ENCODE peak calls at places on chromosomes 12 and 14, in six cellular contexts. One of them, this sample, is unnamed.

GRCh38 chr12:131056626-131057025 is 102.9 kb downstream of the ADGRD1 start:
- DNase-seq in RWPE1: no peak
- DNase-seq in hepatocyte: no peak
- DNase-seq in choroid plexus epithelial cell: no peak
- DNase-seq in GM12864: no peak
- DNase-seq in AG09319: no peak
- DNase-seq in this sample: no peak

GRCh38 chr12:47033081-47033480 is 46.3 kb upstream of the PCED1B start:
- DNase-seq in hepatocyte: peak
- DNase-seq in RWPE1: no peak
- DNase-seq in choroid plexus epithelial cell: peak
- DNase-seq in AG09319: no peak
- DNase-seq in GM12864: no peak
- DNase-seq in this sample: no peak

GRCh38 chr14:105090493-105091334 is 25.5 kb upstream of the GPR132 start:
- DNase-seq in hepatocyte: peak
- DNase-seq in choroid plexus epithelial cell: peak
- DNase-seq in RWPE1: peak
- DNase-seq in AG09319: no peak
- DNase-seq in GM12864: peak
- DNase-seq in this sample: no peak

GRCh38 chr14:61565836-61566536 is 129.3 kb upstream of the HIF1A start:
- DNase-seq in hepatocyte: no peak
- DNase-seq in GM12864: no peak
- DNase-seq in RWPE1: peak
- DNase-seq in choroid plexus epithelial cell: peak
- DNase-seq in AG09319: peak
- DNase-seq in this sample: no peak

GRCh38 chr14:55136241-55136640 is 7.2 kb downstream of the LGALS3 start:
- DNase-seq in choroid plexus epithelial cell: peak
- DNase-seq in GM12864: no peak
- DNase-seq in RWPE1: no peak
- DNase-seq in hepatocyte: no peak
- DNase-seq in AG09319: no peak
- DNase-seq in this sample: no peak

GRCh38 chr12:19746471-19746870 is 307.2 kb downstream of the AEBP2 start:
- DNase-seq in hepatocyte: no peak
- DNase-seq in AG09319: no peak
- DNase-seq in GM12864: no peak
- DNase-seq in RWPE1: no peak
- DNase-seq in choroid plexus epithelial cell: no peak
- DNase-seq in this sample: no peak

GRCh38 chr12:12004524-12004923 is 66.2 kb upstream of the BCL2L14 start:
- DNase-seq in RWPE1: no peak
- DNase-seq in choroid plexus epithelial cell: no peak
- DNase-seq in AG09319: no peak
- DNase-seq in hepatocyte: no peak
- DNase-seq in GM12864: no peak
- DNase-seq in this sample: no peak

GRCh38 chr14:93073833-93074769 is 41.6 kb downstream of the ITPK1 start:
- DNase-seq in hepatocyte: no peak
- DNase-seq in GM12864: no peak
- DNase-seq in AG09319: no peak
- DNase-seq in choroid plexus epithelial cell: peak
- DNase-seq in RWPE1: no peak
- DNase-seq in this sample: no peak

GRCh38 chr12:1766110-1766509 is 54.3 kb upstream of the LRTM2 start:
- DNase-seq in RWPE1: no peak
- DNase-seq in hepatocyte: no peak
- DNase-seq in AG09319: no peak
- DNase-seq in GM12864: no peak
- DNase-seq in choroid plexus epithelial cell: no peak
- DNase-seq in this sample: no peak

GRCh38 chr14:101643651-101644050 is 82.4 kb downstream of the DIO3 start:
- DNase-seq in hepatocyte: no peak
- DNase-seq in RWPE1: no peak
- DNase-seq in AG09319: no peak
- DNase-seq in choroid plexus epithelial cell: no peak
- DNase-seq in GM12864: no peak
- DNase-seq in this sample: no peak

GRCh38 chr12:93571360-93571853 is 1.1 kb upstream of the SOCS2 start:
- DNase-seq in RWPE1: peak
- DNase-seq in GM12864: no peak
- DNase-seq in choroid plexus epithelial cell: peak
- DNase-seq in AG09319: peak
- DNase-seq in hepatocyte: peak
- DNase-seq in this sample: no peak

GRCh38 chr12:67279637-67280036 is 10.5 kb downstream of the CAND1 start:
- DNase-seq in hepatocyte: no peak
- DNase-seq in choroid plexus epithelial cell: no peak
- DNase-seq in RWPE1: no peak
- DNase-seq in AG09319: no peak
- DNase-seq in GM12864: no peak
- DNase-seq in this sample: no peak

GRCh38 chr12:4892418-4892817 is 17.3 kb upstream of the KCNA1 start:
- DNase-seq in AG09319: no peak
- DNase-seq in RWPE1: no peak
- DNase-seq in hepatocyte: no peak
- DNase-seq in GM12864: no peak
- DNase-seq in choroid plexus epithelial cell: no peak
- DNase-seq in this sample: no peak

GRCh38 chr14:32050839-32051238 is 26.3 kb upstream of the ARHGAP5 start:
- DNase-seq in AG09319: no peak
- DNase-seq in RWPE1: no peak
- DNase-seq in hepatocyte: no peak
- DNase-seq in GM12864: no peak
- DNase-seq in choroid plexus epithelial cell: peak
- DNase-seq in this sample: no peak

GRCh38 chr12:92080390-92081285 is 65.0 kb downstream of the BTG1 start:
- DNase-seq in GM12864: no peak
- DNase-seq in hepatocyte: peak
- DNase-seq in RWPE1: peak
- DNase-seq in AG09319: peak
- DNase-seq in choroid plexus epithelial cell: peak
- DNase-seq in this sample: no peak

GRCh38 chr12:68440068-68440581 is 108.0 kb upstream of the MDM1 start:
- DNase-seq in AG09319: no peak
- DNase-seq in choroid plexus epithelial cell: peak
- DNase-seq in GM12864: no peak
- DNase-seq in RWPE1: peak
- DNase-seq in hepatocyte: no peak
- DNase-seq in this sample: no peak

GRCh38 chr12:132493482-132494178 is 3.7 kb downstream of the FBRSL1 start:
- DNase-seq in choroid plexus epithelial cell: no peak
- DNase-seq in hepatocyte: peak
- DNase-seq in AG09319: no peak
- DNase-seq in RWPE1: no peak
- DNase-seq in GM12864: no peak
- DNase-seq in this sample: no peak

GRCh38 chr14:105894978-105895881 is 368.8 kb downstream of the TMEM121 start:
- DNase-seq in RWPE1: no peak
- DNase-seq in hepatocyte: no peak
- DNase-seq in GM12864: no peak
- DNase-seq in AG09319: no peak
- DNase-seq in choroid plexus epithelial cell: no peak
- DNase-seq in this sample: peak

GRCh38 chr12:47817272-47818006 is 2.3 kb downstream of the HDAC7 start:
- DNase-seq in GM12864: no peak
- DNase-seq in hepatocyte: peak
- DNase-seq in AG09319: no peak
- DNase-seq in RWPE1: no peak
- DNase-seq in choroid plexus epithelial cell: no peak
- DNase-seq in this sample: peak

GRCh38 chr12:121626853-121627623 is 708 bp downstream of the ORAI1 start:
- DNase-seq in RWPE1: peak
- DNase-seq in AG09319: no peak
- DNase-seq in hepatocyte: peak
- DNase-seq in choroid plexus epithelial cell: peak
- DNase-seq in GM12864: peak
- DNase-seq in this sample: no peak

GRCh38 chr12:114817491-114818440 is 133.8 kb upstream of the TBX3 start:
- DNase-seq in RWPE1: no peak
- DNase-seq in hepatocyte: no peak
- DNase-seq in GM12864: no peak
- DNase-seq in choroid plexus epithelial cell: no peak
- DNase-seq in AG09319: no peak
- DNase-seq in this sample: no peak

GRCh38 chr12:106719879-106720278 is 54.6 kb upstream of the RIC8B start:
- DNase-seq in GM12864: no peak
- DNase-seq in choroid plexus epithelial cell: no peak
- DNase-seq in AG09319: no peak
- DNase-seq in RWPE1: no peak
- DNase-seq in hepatocyte: no peak
- DNase-seq in this sample: no peak

GRCh38 chr12:104877107-104877705 is 80.9 kb downstream of the SLC41A2 start:
- DNase-seq in RWPE1: peak
- DNase-seq in AG09319: peak
- DNase-seq in hepatocyte: peak
- DNase-seq in GM12864: no peak
- DNase-seq in choroid plexus epithelial cell: peak
- DNase-seq in this sample: no peak

GRCh38 chr14:55267816-55268215 is 3.4 kb upstream of the FBXO34 start:
- DNase-seq in choroid plexus epithelial cell: peak
- DNase-seq in RWPE1: no peak
- DNase-seq in AG09319: no peak
- DNase-seq in GM12864: no peak
- DNase-seq in hepatocyte: peak
- DNase-seq in this sample: no peak

GRCh38 chr12:17108877-17109520 is 503.0 kb upstream of the LMO3 start:
- DNase-seq in hepatocyte: no peak
- DNase-seq in GM12864: no peak
- DNase-seq in choroid plexus epithelial cell: no peak
- DNase-seq in RWPE1: peak
- DNase-seq in AG09319: no peak
- DNase-seq in this sample: no peak

GRCh38 chr12:70255311-70255710 is 12.1 kb downstream of the CNOT2 start:
- DNase-seq in GM12864: no peak
- DNase-seq in hepatocyte: no peak
- DNase-seq in choroid plexus epithelial cell: peak
- DNase-seq in AG09319: no peak
- DNase-seq in RWPE1: no peak
- DNase-seq in this sample: no peak

GRCh38 chr12:4108803-4109345 is 164.7 kb upstream of the CCND2 start:
- DNase-seq in RWPE1: no peak
- DNase-seq in hepatocyte: no peak
- DNase-seq in choroid plexus epithelial cell: no peak
- DNase-seq in GM12864: no peak
- DNase-seq in AG09319: no peak
- DNase-seq in this sample: no peak

GRCh38 chr12:98894412-98895085 is 249.5 kb downstream of the APAF1 start:
- DNase-seq in RWPE1: no peak
- DNase-seq in choroid plexus epithelial cell: no peak
- DNase-seq in hepatocyte: no peak
- DNase-seq in AG09319: no peak
- DNase-seq in GM12864: no peak
- DNase-seq in this sample: no peak

GRCh38 chr12:49018282-49019119 is at the start of gene PRKAG1:
- DNase-seq in GM12864: peak
- DNase-seq in RWPE1: peak
- DNase-seq in choroid plexus epithelial cell: peak
- DNase-seq in AG09319: peak
- DNase-seq in hepatocyte: peak
- DNase-seq in this sample: peak
- TF ChIP-seq CTCF in GM12864: peak
- TF ChIP-seq CTCF in RWPE1: peak
- TF ChIP-seq CTCF in choroid plexus epithelial cell: peak
- TF ChIP-seq CTCF in AG09319: peak
- TF ChIP-seq CTCF in hepatocyte: peak
- TF ChIP-seq CTCF in this sample: peak

GRCh38 chr12:87953257-87953860 is 75.8 kb downstream of the C12orf50 start:
- DNase-seq in choroid plexus epithelial cell: peak
- DNase-seq in GM12864: no peak
- DNase-seq in RWPE1: peak
- DNase-seq in AG09319: peak
- DNase-seq in hepatocyte: peak
- DNase-seq in this sample: no peak
- TF ChIP-seq CTCF in choroid plexus epithelial cell: peak
- TF ChIP-seq CTCF in GM12864: peak
- TF ChIP-seq CTCF in RWPE1: peak
- TF ChIP-seq CTCF in AG09319: peak
- TF ChIP-seq CTCF in hepatocyte: peak
- TF ChIP-seq CTCF in this sample: peak

GRCh38 chr12:26854028-26854387 is 21.0 kb upstream of the ITPR2 start:
- DNase-seq in choroid plexus epithelial cell: no peak
- DNase-seq in AG09319: no peak
- DNase-seq in GM12864: no peak
- DNase-seq in hepatocyte: no peak
- DNase-seq in RWPE1: no peak
- DNase-seq in this sample: no peak
- TF ChIP-seq CTCF in choroid plexus epithelial cell: no peak
- TF ChIP-seq CTCF in AG09319: no peak
- TF ChIP-seq CTCF in GM12864: no peak
- TF ChIP-seq CTCF in hepatocyte: no peak
- TF ChIP-seq CTCF in RWPE1: peak
- TF ChIP-seq CTCF in this sample: no peak

GRCh38 chr14:95348395-95349080 is 28.8 kb upstream of the CLMN start:
- DNase-seq in hepatocyte: no peak
- DNase-seq in AG09319: no peak
- DNase-seq in GM12864: no peak
- DNase-seq in RWPE1: no peak
- DNase-seq in choroid plexus epithelial cell: no peak
- DNase-seq in this sample: no peak
- TF ChIP-seq CTCF in hepatocyte: no peak
- TF ChIP-seq CTCF in AG09319: no peak
- TF ChIP-seq CTCF in GM12864: peak
- TF ChIP-seq CTCF in RWPE1: no peak
- TF ChIP-seq CTCF in choroid plexus epithelial cell: no peak
- TF ChIP-seq CTCF in this sample: no peak

GRCh38 chr14:26255213-26255612 is 342.6 kb downstream of the NOVA1 start:
- DNase-seq in GM12864: no peak
- DNase-seq in AG09319: no peak
- DNase-seq in hepatocyte: peak
- DNase-seq in RWPE1: peak
- DNase-seq in choroid plexus epithelial cell: peak
- DNase-seq in this sample: no peak
- TF ChIP-seq CTCF in GM12864: no peak
- TF ChIP-seq CTCF in AG09319: peak
- TF ChIP-seq CTCF in hepatocyte: peak
- TF ChIP-seq CTCF in RWPE1: peak
- TF ChIP-seq CTCF in choroid plexus epithelial cell: peak
- TF ChIP-seq CTCF in this sample: peak